ENCODE peak calls at places on chromosomes 12 and 14, in eight cellular contexts. One of them, this sample, is unnamed.

GRCh38 chr12:132439333-132439904 is 50.5 kb upstream of the FBRSL1 start:
- DNase-seq in A172: no peak
- DNase-seq in naive thymus-derived CD4-positive, alpha-beta T cell: peak
- DNase-seq in activated gamma-delta T cell treated with Interleukin-2 at 50 U/mL for 16 hours: no peak
- DNase-seq in psoas muscle: no peak
- DNase-seq in SK-N-SH: no peak
- DNase-seq in NCI-H2171 treated with DMSO at 0.1 percent for 48 hours: no peak
- DNase-seq in progenitor cell of endocrine pancreas: no peak
- DNase-seq in this sample: no peak

GRCh38 chr12:77734489-77734888 is 96.2 kb upstream of the NAV3 start:
- DNase-seq in A172: peak
- DNase-seq in naive thymus-derived CD4-positive, alpha-beta T cell: no peak
- DNase-seq in activated gamma-delta T cell treated with Interleukin-2 at 50 U/mL for 16 hours: no peak
- DNase-seq in psoas muscle: no peak
- DNase-seq in SK-N-SH: no peak
- DNase-seq in NCI-H2171 treated with DMSO at 0.1 percent for 48 hours: no peak
- DNase-seq in progenitor cell of endocrine pancreas: no peak
- DNase-seq in this sample: no peak

GRCh38 chr14:89767861-89768268 is 186.7 kb downstream of the EFCAB11 start:
- DNase-seq in A172: peak
- DNase-seq in naive thymus-derived CD4-positive, alpha-beta T cell: peak
- DNase-seq in activated gamma-delta T cell treated with Interleukin-2 at 50 U/mL for 16 hours: peak
- DNase-seq in psoas muscle: no peak
- DNase-seq in SK-N-SH: peak
- DNase-seq in NCI-H2171 treated with DMSO at 0.1 percent for 48 hours: peak
- DNase-seq in progenitor cell of endocrine pancreas: no peak
- DNase-seq in this sample: peak

GRCh38 chr12:59268295-59268809 is 327.5 kb upstream of the SLC16A7 start:
- DNase-seq in A172: no peak
- DNase-seq in naive thymus-derived CD4-positive, alpha-beta T cell: no peak
- DNase-seq in activated gamma-delta T cell treated with Interleukin-2 at 50 U/mL for 16 hours: no peak
- DNase-seq in psoas muscle: no peak
- DNase-seq in SK-N-SH: no peak
- DNase-seq in NCI-H2171 treated with DMSO at 0.1 percent for 48 hours: no peak
- DNase-seq in progenitor cell of endocrine pancreas: no peak
- DNase-seq in this sample: no peak

GRCh38 chr14:102192840-102193502 is 53.3 kb downstream of the WDR20 start:
- DNase-seq in A172: no peak
- DNase-seq in naive thymus-derived CD4-positive, alpha-beta T cell: no peak
- DNase-seq in activated gamma-delta T cell treated with Interleukin-2 at 50 U/mL for 16 hours: no peak
- DNase-seq in psoas muscle: no peak
- DNase-seq in SK-N-SH: peak
- DNase-seq in NCI-H2171 treated with DMSO at 0.1 percent for 48 hours: no peak
- DNase-seq in progenitor cell of endocrine pancreas: no peak
- DNase-seq in this sample: no peak

GRCh38 chr12:80565276-80565675 is 121.2 kb downstream of the PTPRQ start:
- DNase-seq in A172: no peak
- DNase-seq in naive thymus-derived CD4-positive, alpha-beta T cell: no peak
- DNase-seq in activated gamma-delta T cell treated with Interleukin-2 at 50 U/mL for 16 hours: no peak
- DNase-seq in psoas muscle: no peak
- DNase-seq in SK-N-SH: no peak
- DNase-seq in NCI-H2171 treated with DMSO at 0.1 percent for 48 hours: peak
- DNase-seq in progenitor cell of endocrine pancreas: no peak
- DNase-seq in this sample: peak

GRCh38 chr12:110669193-110669502 is 19.8 kb downstream of the HVCN1 start:
- DNase-seq in A172: no peak
- DNase-seq in naive thymus-derived CD4-positive, alpha-beta T cell: no peak
- DNase-seq in activated gamma-delta T cell treated with Interleukin-2 at 50 U/mL for 16 hours: no peak
- DNase-seq in psoas muscle: no peak
- DNase-seq in SK-N-SH: no peak
- DNase-seq in NCI-H2171 treated with DMSO at 0.1 percent for 48 hours: no peak
- DNase-seq in progenitor cell of endocrine pancreas: no peak
- DNase-seq in this sample: no peak

GRCh38 chr12:104610513-104611235 is 153.9 kb downstream of the CHST11 start:
- DNase-seq in A172: no peak
- DNase-seq in naive thymus-derived CD4-positive, alpha-beta T cell: no peak
- DNase-seq in activated gamma-delta T cell treated with Interleukin-2 at 50 U/mL for 16 hours: no peak
- DNase-seq in psoas muscle: no peak
- DNase-seq in SK-N-SH: peak
- DNase-seq in NCI-H2171 treated with DMSO at 0.1 percent for 48 hours: no peak
- DNase-seq in progenitor cell of endocrine pancreas: no peak
- DNase-seq in this sample: no peak

GRCh38 chr14:65252471-65253255 is 150.3 kb upstream of the MAX start:
- DNase-seq in A172: no peak
- DNase-seq in naive thymus-derived CD4-positive, alpha-beta T cell: no peak
- DNase-seq in activated gamma-delta T cell treated with Interleukin-2 at 50 U/mL for 16 hours: no peak
- DNase-seq in psoas muscle: no peak
- DNase-seq in SK-N-SH: no peak
- DNase-seq in NCI-H2171 treated with DMSO at 0.1 percent for 48 hours: peak
- DNase-seq in progenitor cell of endocrine pancreas: no peak
- DNase-seq in this sample: no peak

GRCh38 chr14:61561657-61562276 is 133.5 kb upstream of the HIF1A start:
- DNase-seq in A172: peak
- DNase-seq in naive thymus-derived CD4-positive, alpha-beta T cell: no peak
- DNase-seq in activated gamma-delta T cell treated with Interleukin-2 at 50 U/mL for 16 hours: no peak
- DNase-seq in psoas muscle: peak
- DNase-seq in SK-N-SH: peak
- DNase-seq in NCI-H2171 treated with DMSO at 0.1 percent for 48 hours: no peak
- DNase-seq in progenitor cell of endocrine pancreas: no peak
- DNase-seq in this sample: peak

GRCh38 chr14:71439247-71439646 is 493.0 kb upstream of the RGS6 start:
- DNase-seq in A172: no peak
- DNase-seq in naive thymus-derived CD4-positive, alpha-beta T cell: no peak
- DNase-seq in activated gamma-delta T cell treated with Interleukin-2 at 50 U/mL for 16 hours: no peak
- DNase-seq in psoas muscle: no peak
- DNase-seq in SK-N-SH: no peak
- DNase-seq in NCI-H2171 treated with DMSO at 0.1 percent for 48 hours: no peak
- DNase-seq in progenitor cell of endocrine pancreas: no peak
- DNase-seq in this sample: no peak

GRCh38 chr12:108663324-108664015 is 29.8 kb upstream of the SELPLG start:
- DNase-seq in A172: no peak
- DNase-seq in naive thymus-derived CD4-positive, alpha-beta T cell: no peak
- DNase-seq in activated gamma-delta T cell treated with Interleukin-2 at 50 U/mL for 16 hours: no peak
- DNase-seq in psoas muscle: no peak
- DNase-seq in SK-N-SH: no peak
- DNase-seq in NCI-H2171 treated with DMSO at 0.1 percent for 48 hours: no peak
- DNase-seq in progenitor cell of endocrine pancreas: no peak
- DNase-seq in this sample: no peak

This sample was measured in hepatocyte.